ENCODE peak calls at places on chromosomes 6 and 20, in eight cellular contexts. One of them, this sample, is unnamed.

GRCh38 chr6:47727391-47727790 is 29.0 kb downstream of the ADGRF4 start:
- DNase-seq in heart left ventricle: no peak
- DNase-seq in SK-N-SH: no peak
- DNase-seq in tibial artery: no peak
- DNase-seq in cardiac muscle cell: no peak
- DNase-seq in stomach: no peak
- DNase-seq in SJSA1: no peak
- DNase-seq in lower lobe of right lung: no peak
- DNase-seq in this sample: no peak

GRCh38 chr6:119079288-119079809 is 885 bp upstream of the FAM184A start:
- DNase-seq in lower lobe of right lung: no peak
- DNase-seq in SK-N-SH: no peak
- DNase-seq in tibial artery: no peak
- DNase-seq in heart left ventricle: no peak
- DNase-seq in cardiac muscle cell: no peak
- DNase-seq in SJSA1: no peak
- DNase-seq in stomach: no peak
- DNase-seq in this sample: no peak

GRCh38 chr6:30493643-30494250 is 4.4 kb downstream of the HLA-E start:
- DNase-seq in tibial artery: no peak
- DNase-seq in heart left ventricle: no peak
- DNase-seq in lower lobe of right lung: no peak
- DNase-seq in SJSA1: no peak
- DNase-seq in SK-N-SH: no peak
- DNase-seq in stomach: no peak
- DNase-seq in cardiac muscle cell: no peak
- DNase-seq in this sample: no peak

GRCh38 chr6:79841577-79842381 is 105.6 kb downstream of the ELOVL4 start:
- DNase-seq in SK-N-SH: no peak
- DNase-seq in SJSA1: no peak
- DNase-seq in stomach: no peak
- DNase-seq in heart left ventricle: no peak
- DNase-seq in lower lobe of right lung: no peak
- DNase-seq in tibial artery: no peak
- DNase-seq in cardiac muscle cell: no peak
- DNase-seq in this sample: no peak

GRCh38 chr6:158322400-158322723 is 10.1 kb downstream of the TULP4 start:
- DNase-seq in lower lobe of right lung: no peak
- DNase-seq in stomach: no peak
- DNase-seq in tibial artery: no peak
- DNase-seq in cardiac muscle cell: no peak
- DNase-seq in SJSA1: no peak
- DNase-seq in heart left ventricle: no peak
- DNase-seq in SK-N-SH: no peak
- DNase-seq in this sample: no peak

GRCh38 chr6:47663462-47664216 is 34.7 kb upstream of the ADGRF4 start:
- DNase-seq in SK-N-SH: no peak
- DNase-seq in heart left ventricle: no peak
- DNase-seq in SJSA1: no peak
- DNase-seq in cardiac muscle cell: no peak
- DNase-seq in stomach: no peak
- DNase-seq in tibial artery: no peak
- DNase-seq in lower lobe of right lung: no peak
- DNase-seq in this sample: no peak

GRCh38 chr6:111524252-111524651 is 41.2 kb upstream of the REV3L start:
- DNase-seq in SJSA1: no peak
- DNase-seq in stomach: no peak
- DNase-seq in lower lobe of right lung: no peak
- DNase-seq in SK-N-SH: no peak
- DNase-seq in cardiac muscle cell: no peak
- DNase-seq in tibial artery: no peak
- DNase-seq in heart left ventricle: no peak
- DNase-seq in this sample: no peak

GRCh38 chr6:25301358-25301757 is 22.2 kb downstream of the CARMIL1 start:
- DNase-seq in SK-N-SH: no peak
- DNase-seq in stomach: no peak
- DNase-seq in tibial artery: no peak
- DNase-seq in lower lobe of right lung: no peak
- DNase-seq in heart left ventricle: no peak
- DNase-seq in SJSA1: no peak
- DNase-seq in cardiac muscle cell: no peak
- DNase-seq in this sample: no peak

GRCh38 chr6:152401978-152402377 is 235.2 kb downstream of the SYNE1 start:
- DNase-seq in stomach: no peak
- DNase-seq in tibial artery: no peak
- DNase-seq in SJSA1: peak; percentile 43
- DNase-seq in cardiac muscle cell: no peak
- DNase-seq in lower lobe of right lung: no peak
- DNase-seq in SK-N-SH: no peak
- DNase-seq in heart left ventricle: no peak
- DNase-seq in this sample: no peak

GRCh38 chr6:154367333-154367732 is 10.7 kb upstream of the IPCEF1 start:
- DNase-seq in SJSA1: no peak
- DNase-seq in SK-N-SH: no peak
- DNase-seq in lower lobe of right lung: no peak
- DNase-seq in heart left ventricle: no peak
- DNase-seq in cardiac muscle cell: no peak
- DNase-seq in tibial artery: no peak
- DNase-seq in stomach: no peak
- DNase-seq in this sample: no peak

GRCh38 chr20:25038103-25038410 is 19.9 kb downstream of the ACSS1 start:
- DNase-seq in SJSA1: no peak
- DNase-seq in SK-N-SH: no peak
- DNase-seq in lower lobe of right lung: no peak
- DNase-seq in tibial artery: no peak
- DNase-seq in heart left ventricle: no peak
- DNase-seq in cardiac muscle cell: no peak
- DNase-seq in stomach: no peak
- DNase-seq in this sample: no peak

GRCh38 chr20:34328928-34329677 is 25.9 kb upstream of the AHCY start:
- DNase-seq in cardiac muscle cell: no peak
- DNase-seq in heart left ventricle: no peak
- DNase-seq in stomach: no peak
- DNase-seq in SJSA1: no peak
- DNase-seq in tibial artery: no peak
- DNase-seq in lower lobe of right lung: no peak
- DNase-seq in SK-N-SH: no peak
- DNase-seq in this sample: no peak

GRCh38 chr20:31570735-31571617 is 34.1 kb upstream of the ID1 start:
- DNase-seq in tibial artery: no peak
- DNase-seq in SJSA1: peak; percentile 93
- DNase-seq in SK-N-SH: peak; percentile 81
- DNase-seq in heart left ventricle: peak; percentile 38
- DNase-seq in stomach: no peak
- DNase-seq in lower lobe of right lung: no peak
- DNase-seq in cardiac muscle cell: no peak
- DNase-seq in this sample: no peak

GRCh38 chr20:1122388-1123315 is 4.2 kb downstream of the PSMF1 start:
- DNase-seq in lower lobe of right lung: peak; percentile 63
- DNase-seq in stomach: peak; percentile 64
- DNase-seq in heart left ventricle: peak; percentile 55
- DNase-seq in SJSA1: peak; percentile 74
- DNase-seq in SK-N-SH: no peak
- DNase-seq in tibial artery: no peak
- DNase-seq in cardiac muscle cell: no peak
- DNase-seq in this sample: no peak

GRCh38 chr6:73782911-73783310 is 86.9 kb downstream of the CD109 start:
- DNase-seq in heart left ventricle: no peak
- DNase-seq in SJSA1: no peak
- DNase-seq in stomach: no peak
- DNase-seq in cardiac muscle cell: no peak
- DNase-seq in SK-N-SH: no peak
- DNase-seq in tibial artery: no peak
- DNase-seq in lower lobe of right lung: no peak
- DNase-seq in this sample: no peak

GRCh38 chr6:142756215-142756630 is 188.8 kb downstream of the HIVEP2 start:
- DNase-seq in heart left ventricle: peak; percentile 41
- DNase-seq in tibial artery: no peak
- DNase-seq in SK-N-SH: no peak
- DNase-seq in lower lobe of right lung: no peak
- DNase-seq in SJSA1: peak; percentile 55
- DNase-seq in cardiac muscle cell: peak; percentile 36
- DNase-seq in stomach: no peak
- DNase-seq in this sample: no peak

GRCh38 chr6:142758257-142759025 is 186.5 kb downstream of the HIVEP2 start:
- DNase-seq in cardiac muscle cell: no peak
- DNase-seq in lower lobe of right lung: no peak
- DNase-seq in SK-N-SH: no peak
- DNase-seq in tibial artery: no peak
- DNase-seq in heart left ventricle: no peak
- DNase-seq in SJSA1: no peak
- DNase-seq in stomach: no peak
- DNase-seq in this sample: no peak

GRCh38 chr6:142761756-142762155 is 183.2 kb downstream of the HIVEP2 start:
- DNase-seq in heart left ventricle: no peak
- DNase-seq in stomach: no peak
- DNase-seq in SJSA1: no peak
- DNase-seq in SK-N-SH: no peak
- DNase-seq in cardiac muscle cell: no peak
- DNase-seq in tibial artery: no peak
- DNase-seq in lower lobe of right lung: no peak
- DNase-seq in this sample: no peak

GRCh38 chr6:142760152-142760551 is 184.8 kb downstream of the HIVEP2 start:
- DNase-seq in heart left ventricle: no peak
- DNase-seq in cardiac muscle cell: no peak
- DNase-seq in SK-N-SH: no peak
- DNase-seq in stomach: no peak
- DNase-seq in SJSA1: no peak
- DNase-seq in tibial artery: no peak
- DNase-seq in lower lobe of right lung: no peak
- DNase-seq in this sample: no peak

GRCh38 chr6:142757827-142758226 is 187.1 kb downstream of the HIVEP2 start:
- DNase-seq in stomach: no peak
- DNase-seq in heart left ventricle: no peak
- DNase-seq in tibial artery: no peak
- DNase-seq in lower lobe of right lung: no peak
- DNase-seq in SK-N-SH: no peak
- DNase-seq in SJSA1: no peak
- DNase-seq in cardiac muscle cell: no peak
- DNase-seq in this sample: no peak
- H3K27me3 ChIP-seq in stomach: no peaks in the 10 kb centered on the region
- H3K27me3 ChIP-seq in heart left ventricle: no peaks in the 10 kb centered on the region
- H3K27me3 ChIP-seq in tibial artery: no peaks in the 10 kb centered on the region
- H3K27me3 ChIP-seq in lower lobe of right lung: no peaks in the 10 kb centered on the region
- H3K27me3 ChIP-seq in SK-N-SH: no peaks in the 10 kb centered on the region
- H3K27me3 ChIP-seq in SJSA1: no peaks in the 10 kb centered on the region
- H3K27me3 ChIP-seq in cardiac muscle cell: no peaks in the 10 kb centered on the region
- H3K27me3 ChIP-seq in this sample: no peaks in the 10 kb centered on the region

GRCh38 chr6:16978686-16979085 is 123.2 kb upstream of the STMND1 start:
- DNase-seq in SK-N-SH: no peak
- DNase-seq in stomach: no peak
- DNase-seq in tibial artery: no peak
- DNase-seq in SJSA1: no peak
- DNase-seq in heart left ventricle: no peak
- DNase-seq in cardiac muscle cell: no peak
- DNase-seq in lower lobe of right lung: no peak
- DNase-seq in this sample: no peak

GRCh38 chr6:16974729-16975359 is 127.0 kb upstream of the STMND1 start:
- DNase-seq in stomach: no peak
- DNase-seq in lower lobe of right lung: no peak
- DNase-seq in SK-N-SH: no peak
- DNase-seq in SJSA1: peak; percentile 19
- DNase-seq in cardiac muscle cell: no peak
- DNase-seq in tibial artery: no peak
- DNase-seq in heart left ventricle: no peak
- DNase-seq in this sample: no peak

GRCh38 chr6:16982827-16983226 is 119.0 kb upstream of the STMND1 start:
- DNase-seq in tibial artery: no peak
- DNase-seq in stomach: no peak
- DNase-seq in SJSA1: no peak
- DNase-seq in cardiac muscle cell: no peak
- DNase-seq in SK-N-SH: no peak
- DNase-seq in lower lobe of right lung: no peak
- DNase-seq in heart left ventricle: no peak
- DNase-seq in this sample: peak; percentile 98

GRCh38 chr6:16976418-16977183 is 125.2 kb upstream of the STMND1 start:
- DNase-seq in SK-N-SH: no peak
- DNase-seq in lower lobe of right lung: no peak
- DNase-seq in SJSA1: no peak
- DNase-seq in cardiac muscle cell: no peak
- DNase-seq in stomach: no peak
- DNase-seq in heart left ventricle: no peak
- DNase-seq in tibial artery: no peak
- DNase-seq in this sample: no peak

DNA sequence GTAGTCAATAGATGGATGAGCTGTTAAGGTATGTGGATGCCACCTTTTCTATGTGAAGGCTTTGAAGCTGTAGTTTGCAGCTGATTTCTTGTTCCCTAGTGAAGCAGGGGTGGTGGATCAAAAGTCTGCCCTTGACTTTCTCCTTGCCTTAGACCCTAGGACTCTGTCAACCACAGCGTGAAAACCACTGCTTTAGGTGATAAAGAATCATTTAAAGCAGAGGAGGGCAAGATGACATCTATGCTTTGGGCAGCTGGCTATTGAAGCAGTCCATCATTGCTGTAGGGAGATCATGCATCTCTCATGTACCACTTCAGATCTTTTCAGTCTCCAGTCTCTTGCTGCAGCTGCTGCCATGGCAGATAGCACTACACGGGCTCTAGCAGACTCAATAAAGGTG is 122.2 kb upstream of the STMND1 start:
- DNase-seq in SK-N-SH: no peak
- DNase-seq in lower lobe of right lung: no peak
- DNase-seq in tibial artery: no peak
- DNase-seq in stomach: no peak
- DNase-seq in heart left ventricle: no peak
- DNase-seq in cardiac muscle cell: no peak
- DNase-seq in SJSA1: no peak
- DNase-seq in this sample: no peak
- H3K27me3 ChIP-seq in SK-N-SH: no peaks in the 10 kb centered on the region
- H3K27me3 ChIP-seq in lower lobe of right lung: no peaks in the 10 kb centered on the region
- H3K27me3 ChIP-seq in tibial artery: no peaks in the 10 kb centered on the region
- H3K27me3 ChIP-seq in stomach: no peaks in the 10 kb centered on the region
- H3K27me3 ChIP-seq in heart left ventricle: no peaks in the 10 kb centered on the region
- H3K27me3 ChIP-seq in cardiac muscle cell: no peaks in the 10 kb centered on the region
- H3K27me3 ChIP-seq in SJSA1: no peaks in the 10 kb centered on the region
- H3K27me3 ChIP-seq in this sample: no peaks in the 10 kb centered on the region

DNA sequence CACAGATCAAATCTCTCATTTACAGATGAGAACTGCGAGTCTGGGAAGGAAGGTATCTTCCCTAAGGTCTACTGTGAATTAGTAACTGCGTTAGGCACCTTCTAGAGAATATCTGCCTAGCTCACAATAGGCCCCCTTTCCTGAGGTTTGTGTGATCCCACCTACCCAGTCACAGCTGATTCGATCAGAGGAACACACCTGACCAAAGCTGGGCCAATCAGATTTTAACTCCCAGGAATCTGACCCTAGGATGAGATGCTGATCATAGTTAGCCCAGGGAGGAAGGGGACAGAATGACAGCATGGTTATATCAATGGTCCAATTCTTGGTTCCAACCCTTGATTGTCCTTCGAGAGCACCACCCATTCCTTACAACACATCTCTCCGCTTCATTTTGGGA is 7.4 kb upstream of the CCDC167 start:
- DNase-seq in lower lobe of right lung: no peak
- DNase-seq in SJSA1: no peak
- DNase-seq in cardiac muscle cell: no peak
- DNase-seq in tibial artery: no peak
- DNase-seq in heart left ventricle: no peak
- DNase-seq in stomach: no peak
- DNase-seq in SK-N-SH: peak; percentile 50
- DNase-seq in this sample: no peak
- H3K27me3 ChIP-seq in lower lobe of right lung: peaks cover 9% of the 10 kb centered on the region
- H3K27me3 ChIP-seq in SJSA1: no peaks in the 10 kb centered on the region
- H3K27me3 ChIP-seq in cardiac muscle cell: peaks cover 11% of the 10 kb centered on the region
- H3K27me3 ChIP-seq in tibial artery: no peaks in the 10 kb centered on the region
- H3K27me3 ChIP-seq in heart left ventricle: no peaks in the 10 kb centered on the region
- H3K27me3 ChIP-seq in stomach: peaks cover 7% of the 10 kb centered on the region
- H3K27me3 ChIP-seq in SK-N-SH: no peaks in the 10 kb centered on the region
- H3K27me3 ChIP-seq in this sample: peaks cover 38% of the 10 kb centered on the region

GRCh38 chr20:62814709-62815065 is 2.2 kb upstream of the COL9A3 start:
- DNase-seq in heart left ventricle: no peak
- DNase-seq in lower lobe of right lung: no peak
- DNase-seq in cardiac muscle cell: no peak
- DNase-seq in SK-N-SH: no peak
- DNase-seq in SJSA1: no peak
- DNase-seq in stomach: no peak
- DNase-seq in tibial artery: no peak
- DNase-seq in this sample: no peak
- H3K27me3 ChIP-seq in heart left ventricle: peaks cover 24% of the 10 kb centered on the region
- H3K27me3 ChIP-seq in lower lobe of right lung: peaks cover 52% of the 10 kb centered on the region
- H3K27me3 ChIP-seq in cardiac muscle cell: peaks cover 26% of the 10 kb centered on the region
- H3K27me3 ChIP-seq in SK-N-SH: no peaks in the 10 kb centered on the region
- H3K27me3 ChIP-seq in SJSA1: peaks cover 42% of the 10 kb centered on the region
- H3K27me3 ChIP-seq in stomach: peaks cover 48% of the 10 kb centered on the region
- H3K27me3 ChIP-seq in tibial artery: peaks cover 3% of the 10 kb centered on the region
- H3K27me3 ChIP-seq in this sample: peaks cover 22% of the 10 kb centered on the region